ENCODE peak calls at places on chromosomes 2 and 18, in nine cellular contexts. I, U, A, D, N, E, M, C and K are unnamed samples.

GRCh38 chr18:5142131-5142530 is 54.9 kb downstream of the AKAIN1 start:
- DNase-seq in I (no peak), U (no peak), A (no peak), D (no peak), N (no peak), E (no peak), M (no peak), C (no peak), K (no peak)

GRCh38 chr2:242010567-242011513 is 141.3 kb downstream of the RTP5 start:
- DNase-seq in I (no peak), U (no peak), A (peak; percentile 1), D (no peak), N (peak; percentile 19), E (no peak), M (no peak), C (no peak), K (peak; percentile 9)

GRCh38 chr2:3557588-3558204 is 437 bp downstream of the RNASEH1 start:
- DNase-seq in I (no peak), U (no peak), A (no peak), D (no peak), N (no peak), E (no peak), M (no peak), C (no peak), K (no peak)

GRCh38 chr18:34710430-34711386 is 610 bp downstream of the DTNA start:
- DNase-seq in I (no peak), U (no peak), A (peak; percentile 66), D (no peak), N (peak; percentile 75), E (no peak), M (no peak), C (no peak), K (peak; percentile 89)

GRCh38 chr2:175576875-175577274 is 395.4 kb upstream of the ATP5MC3 start:
- DNase-seq in I (no peak), U (no peak), A (no peak), D (no peak), N (no peak), E (no peak), M (no peak), C (no peak), K (no peak)

GRCh38 chr2:213001285-213001910 is 150.0 kb downstream of the IKZF2 start:
- DNase-seq in I (no peak), U (no peak), A (no peak), D (no peak), N (peak; percentile 13), E (no peak), M (no peak), C (no peak), K (no peak)

GRCh38 chr18:29849145-29849544 is 1193.4 kb downstream of the DSC3 start:
- DNase-seq in I (no peak), U (no peak), A (no peak), D (no peak), N (peak; percentile 3), E (no peak), M (peak; percentile 40), C (no peak), K (peak; percentile 0)

GRCh38 chr2:179422037-179422643 is 157.5 kb upstream of the SESTD1 start:
- DNase-seq in I (peak; percentile 30), U (peak; percentile 73), A (peak; percentile 77), D (peak; percentile 58), N (peak; percentile 80), E (peak; percentile 11), M (peak; percentile 81), C (no peak), K (peak; percentile 72)

GRCh38 chr2:27152796-27153464 is 4.1 kb downstream of the TCF23 start:
- DNase-seq in I (no peak), U (no peak), A (peak; percentile 48), D (no peak), N (no peak), E (no peak), M (peak; percentile 71), C (no peak), K (no peak)

GRCh38 chr2:2743164-2743571 is 412.1 kb upstream of the MYT1L start:
- DNase-seq in I (no peak), U (no peak), A (peak; percentile 1), D (no peak), N (peak; percentile 28), E (peak; percentile 67), M (peak; percentile 91), C (no peak), K (peak; percentile 1)

GRCh38 chr2:236674238-236674637 is 104.6 kb downstream of the ACKR3 start:
- DNase-seq in I (no peak), U (no peak), A (no peak), D (no peak), N (no peak), E (no peak), M (no peak), C (no peak), K (no peak)

GRCh38 chr2:18342901-18343300 is 217.6 kb downstream of the RDH14 start:
- DNase-seq in I (no peak), U (no peak), A (no peak), D (no peak), N (no peak), E (no peak), M (no peak), C (no peak), K (no peak)
- H3K4me3 ChIP-seq in I (no peak overlapping the region), U (no peak overlapping the region), A (no peak overlapping the region), D (no peak overlapping the region), N (no peak overlapping the region), E (no peak overlapping the region), M (no peak overlapping the region), C (no peak overlapping the region), K (no peak overlapping the region)

GRCh38 chr2:142876423-142876822 is 1.0 kb upstream of the KYNU start:
- DNase-seq in I (no peak), U (no peak), A (peak; percentile 34), D (no peak), N (peak; percentile 26), E (no peak), M (peak; percentile 35), C (no peak), K (no peak)
- TF ChIP-seq CTCF in I (no peak), U (no peak), A (peak; percentile 34), D (peak; percentile 8), N (peak; percentile 6), E (no peak), M (no peak), C (no peak), K (no peak)

DNA sequence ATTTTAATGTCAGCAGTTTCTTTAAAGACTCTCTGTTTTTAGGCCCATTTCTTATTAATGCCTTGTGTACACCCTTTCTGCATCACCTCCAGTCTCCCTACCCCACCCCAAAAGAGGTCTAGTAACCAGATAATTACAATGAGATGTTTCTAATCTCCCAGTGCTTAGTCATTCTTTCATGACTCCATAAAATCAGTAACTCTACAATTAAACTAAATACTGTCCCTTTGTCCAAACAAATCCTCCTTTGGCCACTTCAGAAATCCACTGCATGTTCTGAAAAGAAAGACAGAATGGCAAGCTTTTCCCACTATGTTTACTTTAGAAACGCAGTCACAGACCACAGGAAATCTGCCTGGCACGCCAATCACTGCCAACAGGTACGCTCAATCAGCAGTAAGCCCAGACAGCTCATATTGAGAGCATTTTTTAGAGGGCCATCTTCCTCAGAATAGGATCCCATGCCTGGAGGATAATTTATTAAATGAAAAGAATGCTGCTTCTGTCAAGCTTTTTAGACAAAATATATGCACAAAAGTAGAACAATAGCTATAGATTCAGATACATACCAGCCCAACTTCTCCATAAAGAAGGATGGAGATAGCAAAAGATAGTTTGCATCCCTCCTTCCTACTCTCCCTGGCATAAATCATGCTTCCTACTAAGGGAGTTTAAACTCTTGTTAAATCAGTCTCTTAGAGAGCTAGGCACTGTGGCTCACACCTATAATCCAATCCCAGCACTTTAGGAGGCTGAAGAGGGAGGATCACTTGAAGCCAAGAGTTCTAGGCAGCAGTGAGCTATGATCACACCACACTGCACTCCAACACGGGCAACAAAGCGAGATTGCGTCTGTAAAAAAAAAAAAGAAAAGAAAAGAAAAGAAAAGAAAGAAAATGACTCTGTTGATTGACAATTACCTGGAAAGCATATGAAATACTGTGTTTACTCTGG is 14.6 kb downstream of the CLASP1 start:
- DNase-seq in I (peak; percentile 54), U (no peak), A (peak; percentile 66), D (peak; percentile 24), N (no peak), E (no peak), M (peak; percentile 59), C (no peak), K (peak; percentile 38)
- H3K4me3 ChIP-seq in I (no peak overlapping the region), U (no peak overlapping the region), A (no peak overlapping the region), D (peak overlapping the region; percentile 18), N (no peak overlapping the region), E (no peak overlapping the region), M (no peak overlapping the region), C (no peak overlapping the region), K (no peak overlapping the region)

DNA sequence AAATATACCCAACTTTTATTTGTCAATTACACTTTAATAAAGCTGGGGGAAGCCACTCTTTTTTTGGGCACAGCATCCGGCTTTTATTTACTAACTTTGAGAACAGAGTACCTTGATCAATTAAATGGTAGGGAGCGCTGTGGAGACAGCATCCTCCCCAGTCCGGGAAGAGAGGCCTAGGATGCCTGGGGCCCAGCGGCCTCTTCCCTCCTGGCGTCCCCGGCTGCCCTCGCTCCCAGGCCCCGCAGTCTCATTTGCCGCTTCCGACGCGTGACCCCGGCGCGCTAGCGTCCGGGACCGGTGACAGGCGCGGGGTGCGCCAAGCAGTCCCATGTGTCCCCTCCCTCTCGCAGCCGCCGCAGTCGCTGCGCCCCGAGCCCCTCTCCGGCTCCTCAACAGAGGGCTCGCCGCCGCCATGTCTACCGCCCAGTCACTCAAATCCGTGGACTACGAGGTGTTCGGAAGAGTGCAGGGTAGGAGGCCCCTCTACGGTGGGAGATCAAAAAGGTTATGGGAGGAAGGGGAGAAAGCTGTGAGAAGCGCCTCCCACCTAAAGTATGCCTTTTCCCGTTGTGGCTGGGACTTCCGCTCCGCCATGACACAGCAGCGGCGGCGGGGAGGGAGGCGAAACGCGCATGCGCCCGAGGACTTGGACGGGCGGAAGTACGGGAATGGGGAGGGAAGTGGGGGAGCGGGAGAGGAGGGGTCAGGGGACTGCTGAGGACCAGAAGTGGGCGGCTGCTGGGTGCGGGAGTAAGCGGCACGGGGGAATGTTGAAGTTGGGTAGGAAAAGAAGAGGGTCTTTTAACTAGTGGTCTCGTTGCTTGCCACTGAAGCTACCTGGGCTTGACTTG is at the start of gene ACYP2:
- DNase-seq in I (peak; percentile 67), U (peak; percentile 97), A (peak; percentile 96), D (peak; percentile 92), N (peak; percentile 98), E (peak; percentile 86), M (peak; percentile 90), C (peak; percentile 97), K (peak; percentile 96)
- TF ChIP-seq CTCF in I (peak; percentile 31), U (no peak), A (peak; percentile 47), D (peak; percentile 14), N (peak; percentile 27), E (no peak), M (peak; percentile 24), C (no peak), K (peak; percentile 43)